ENCODE peak calls at places on chromosome 12, in six cellular contexts. S is endothelial cell of umbilical vein, C is hepatocyte, G is tibial artery, U is Peyer's patch, O is prostate gland. H is an unnamed sample.

GRCh38 chr12:4555804-4556203 is 6.2 kb upstream of the DYRK4 start:
- DNase-seq in O (no peak), U (no peak), G (no peak), C (no peak), S (no peak), H (no peak)

GRCh38 chr12:108324678-108325358 is 14.3 kb downstream of the CMKLR1 start:
- DNase-seq in U (no peak), C (no peak), S (no peak), O (no peak), G (no peak), H (no peak)

GRCh38 chr12:61385771-61386170 is 874.4 kb upstream of the USP15 start:
- DNase-seq in G (no peak), S (no peak), U (no peak), C (no peak), O (no peak), H (no peak)

GRCh38 chr12:29082522-29082921 is 66.6 kb upstream of the FAR2 start:
- DNase-seq in C (no peak), O (no peak), S (no peak), G (no peak), U (no peak), H (no peak)

GRCh38 chr12:71938728-71939385 is at the start of gene TPH2:
- DNase-seq in S (peak; percentile 83), G (no peak), C (peak; percentile 87), O (no peak), U (peak; percentile 49), H (peak; percentile 42)

GRCh38 chr12:42921741-42922511 is 332.4 kb upstream of the PRICKLE1 start:
- DNase-seq in U (no peak), O (peak; percentile 61), C (peak; percentile 13), G (no peak), S (peak; percentile 40), H (no peak)

GRCh38 chr12:64160718-64161060 is 61.4 kb downstream of the KICS2 start:
- DNase-seq in S (peak; percentile 53), U (no peak), C (no peak), G (no peak), O (no peak), H (no peak)

GRCh38 chr12:32344047-32344446 is 55.3 kb upstream of the FGD4 start:
- DNase-seq in G (no peak), O (no peak), U (no peak), C (no peak), S (no peak), H (no peak)

GRCh38 chr12:58172433-58173073 is 231.2 kb downstream of the ATP23 start:
- DNase-seq in U (no peak), C (no peak), O (no peak), S (no peak), G (no peak), H (no peak)

GRCh38 chr12:4957781-4958180 is 48.1 kb downstream of the KCNA1 start:
- DNase-seq in S (no peak), O (no peak), G (no peak), U (no peak), C (no peak), H (no peak)

GRCh38 chr12:7374423-7375144 is 69.4 kb downstream of the CD163L1 start:
- DNase-seq in G (peak; percentile 40), U (peak; percentile 57), S (peak; percentile 51), C (peak; percentile 37), O (no peak), H (no peak)

GRCh38 chr12:22935090-22935489 is 310.1 kb downstream of the ETNK1 start:
- DNase-seq in S (no peak), O (no peak), C (no peak), G (no peak), U (no peak), H (no peak)

GRCh38 chr12:18864900-18865561 is 127.1 kb downstream of the CAPZA3 start:
- DNase-seq in C (peak; percentile 8), S (no peak), O (no peak), G (no peak), U (no peak), H (no peak)

GRCh38 chr12:10968765-10969456 is 17.8 kb downstream of the TAS2R50 start:
- DNase-seq in O (peak; percentile 35), U (no peak), S (peak; percentile 81), C (no peak), G (peak; percentile 68), H (no peak)

GRCh38 chr12:24201258-24201970 is 251.9 kb upstream of the SOX5 start:
- DNase-seq in S (peak; percentile 87), O (no peak), U (no peak), G (no peak), C (no peak), H (no peak)

GRCh38 chr12:69936214-69936731 is 111.2 kb downstream of the MYRFL start:
- DNase-seq in G (no peak), O (no peak), S (no peak), U (no peak), C (peak; percentile 40), H (no peak)

GRCh38 chr12:104521731-104522130 is 65.0 kb downstream of the CHST11 start:
- DNase-seq in G (peak; percentile 25), O (no peak), S (peak; percentile 38), U (no peak), C (no peak), H (no peak)

GRCh38 chr12:27583057-27583797 is 59.2 kb downstream of the PPFIBP1 start:
- DNase-seq in G (no peak), C (no peak), O (no peak), U (no peak), S (peak; percentile 43), H (no peak)

GRCh38 chr12:96719671-96720362 is 187.2 kb upstream of the NEDD1 start:
- DNase-seq in G (no peak), O (peak; percentile 10), C (no peak), U (no peak), S (peak; percentile 63), H (no peak)

DNA sequence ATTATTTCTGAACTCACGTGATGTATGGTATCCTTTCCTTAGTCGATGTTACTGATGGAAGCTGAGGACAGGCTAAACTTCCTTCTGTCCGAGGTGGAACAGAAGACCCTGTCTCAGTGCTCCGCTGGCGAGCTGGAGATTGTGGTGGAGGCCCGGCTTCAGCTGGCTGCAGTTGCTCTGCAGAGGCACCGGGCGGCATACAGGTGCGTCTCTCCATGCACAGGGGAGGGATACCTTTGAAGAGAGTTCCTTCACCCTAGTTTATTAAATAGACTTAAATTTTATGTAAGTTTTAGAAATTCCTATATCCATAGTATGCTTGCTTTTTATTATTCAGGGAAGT is 186.7 kb upstream of the NEDD1 start:
- DNase-seq in S (no peak), U (peak; percentile 51), O (peak; percentile 32), G (no peak), C (peak; percentile 20), H (no peak)
- H3K4me3 ChIP-seq in S (peak overlapping the region; percentile 68), U (peak overlapping the region; percentile 50), O (peak overlapping the region; percentile 28), G (peak overlapping the region; percentile 37), C (no peak overlapping the region), H (peak overlapping the region; percentile 57)

DNA sequence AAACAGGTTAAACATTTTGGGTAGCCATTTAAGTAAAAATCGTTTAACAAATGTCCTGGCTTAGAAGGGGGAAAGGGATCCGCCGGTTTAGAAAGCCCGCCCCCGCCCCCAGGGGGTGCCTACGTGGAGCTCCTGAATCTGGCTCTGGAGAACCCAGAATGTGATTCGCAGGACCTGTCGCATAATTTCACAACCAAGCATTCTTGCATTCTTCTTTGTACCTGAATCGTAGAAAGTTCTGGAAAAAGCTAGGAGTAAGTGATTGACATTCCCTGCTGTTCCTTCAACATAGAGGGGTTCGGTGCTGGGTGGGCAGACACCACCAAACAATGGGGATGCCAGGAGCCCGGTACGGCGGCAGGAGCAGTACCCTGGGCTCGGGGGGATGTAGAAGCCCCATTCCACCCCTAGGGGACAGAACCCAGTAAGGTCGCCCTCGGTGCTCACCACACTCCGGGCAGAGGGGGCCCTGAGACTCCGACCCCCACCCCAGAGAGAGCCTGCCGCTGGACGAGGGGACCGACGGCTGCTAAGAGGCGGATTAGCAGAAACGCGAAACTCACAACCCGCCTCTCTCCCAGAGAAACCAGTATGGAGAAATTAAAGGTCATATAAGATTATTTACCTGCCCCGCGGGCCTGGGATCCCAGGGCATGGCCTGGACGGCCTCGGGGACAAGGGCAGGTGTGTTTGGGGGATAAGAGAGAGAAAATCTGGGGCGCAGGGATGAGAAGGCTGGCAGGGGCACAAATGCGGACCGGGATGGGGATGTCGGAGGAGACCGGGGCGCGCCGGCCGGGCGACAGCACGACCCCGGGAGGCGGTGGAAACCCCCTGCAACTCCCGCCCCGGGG is 547 bp downstream of the CSRP2 start:
- DNase-seq in U (no peak), G (no peak), O (peak; percentile 32), C (peak; percentile 55), S (peak; percentile 22), H (no peak)
- TF ChIP-seq CTCF in U (no peak), G (no peak), O (no peak), C (no peak), S (peak; percentile 27), H (no peak)

DNA sequence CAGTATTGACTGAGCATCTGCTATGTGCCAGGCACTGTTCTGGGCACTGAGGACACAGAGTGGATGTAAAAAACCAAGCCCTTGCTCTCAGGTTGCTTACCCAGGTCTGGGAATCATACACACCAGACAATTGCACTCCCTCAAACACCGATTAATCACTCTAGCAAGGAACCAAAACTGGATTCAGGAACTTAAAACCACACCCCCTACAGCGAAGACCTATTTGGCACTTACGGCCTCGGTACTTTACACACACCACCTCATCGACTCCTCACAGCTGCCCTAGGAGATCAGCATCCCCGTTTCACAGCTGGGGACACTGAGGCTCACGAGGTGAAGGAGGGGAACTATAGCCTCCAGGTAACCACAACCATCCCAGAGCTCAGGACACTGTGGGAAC is 1.6 kb downstream of the GLTP start:
- DNase-seq in O (no peak), G (no peak), U (no peak), S (no peak), C (no peak), H (no peak)
- H3K4me3 ChIP-seq in O (peak overlapping the region; percentile 68), G (peak overlapping the region; percentile 92), U (peak overlapping the region; percentile 81), S (peak overlapping the region; percentile 76), C (peak overlapping the region; percentile 84), H (peak overlapping the region; percentile 96)

GRCh38 chr12:50162225-50162624 is 4.9 kb downstream of the CERS5 start:
- DNase-seq in S (no peak), C (peak; percentile 41), G (no peak), O (no peak), U (no peak), H (no peak)

GRCh38 chr12:50164963-50165362 is 2.2 kb downstream of the CERS5 start:
- DNase-seq in C (no peak), U (no peak), S (no peak), O (no peak), G (no peak), H (no peak)

GRCh38 chr12:50166776-50167025 is 468 bp downstream of the CERS5 start:
- DNase-seq in G (no peak), C (no peak), O (no peak), S (no peak), U (no peak), H (no peak)

GRCh38 chr12:50167026-50167742 is at the start of gene CERS5:
- DNase-seq in S (peak; percentile 99), O (peak; percentile 99), U (peak; percentile 99), C (peak; percentile 100), G (peak; percentile 99), H (peak; percentile 93)
- TF ChIP-seq CTCF in S (no peak), O (no peak), U (peak; percentile 54), C (no peak), G (peak; percentile 45), H (no peak)

DNA sequence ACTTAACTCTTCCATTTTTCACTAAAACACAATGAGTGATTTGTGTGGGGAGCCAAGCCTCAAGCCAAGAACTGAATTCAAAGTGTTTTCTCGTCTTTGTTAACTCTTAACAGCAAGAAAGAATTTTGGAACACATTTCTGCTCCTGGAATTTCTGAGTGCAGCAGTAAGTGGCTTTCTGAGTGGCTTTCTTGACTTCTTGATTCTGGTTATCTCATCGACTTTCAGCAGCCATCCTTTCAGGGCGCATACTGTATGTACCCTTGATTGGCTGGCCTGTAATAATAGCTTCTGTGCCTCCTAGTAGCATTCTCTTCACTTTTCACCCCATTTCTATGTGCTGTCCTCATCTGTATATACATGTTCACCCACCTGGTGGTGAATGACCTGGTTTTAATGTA is 157.4 kb downstream of the FBXL14 start:
- DNase-seq in S (no peak), C (no peak), G (no peak), O (no peak), U (no peak), H (no peak)
- H3K4me3 ChIP-seq in S (no peak overlapping the region), C (no peak overlapping the region), G (no peak overlapping the region), O (no peak overlapping the region), U (no peak overlapping the region), H (no peak overlapping the region)